ENCODE peak calls at places on chromosomes 4 and X, in five cellular contexts. S, I, G, T and V are unnamed samples.

GRCh38 chr4:176034498-176034897 is 31.1 kb upstream of the WDR17 start:
- DNase-seq in G (peak; percentile 51), T (peak; percentile 8), I (peak; percentile 57), S (no peak), V (peak; percentile 56)

GRCh38 chr4:162837679-162838078 is 329.0 kb downstream of the NAF1 start:
- DNase-seq in I (no peak), T (no peak), S (no peak), G (peak; percentile 19), V (no peak)

GRCh38 chrX:1502241-1502640 is 34.7 kb downstream of the P2RY8 start:
- DNase-seq in G (no peak), S (no peak), T (no peak), I (no peak), V (no peak)

GRCh38 chr4:76007089-76007559 is at the start of gene CXCL9:
- DNase-seq in S (no peak), G (peak; percentile 86), T (no peak), I (peak; percentile 74), V (no peak)

GRCh38 chr4:137611998-137612700 is 79.9 kb upstream of the PCDH18 start:
- DNase-seq in G (no peak), I (no peak), S (no peak), T (no peak), V (no peak)

GRCh38 chrX:39759526-39760224 is 338.1 kb downstream of the BCOR start:
- DNase-seq in S (no peak), I (peak; percentile 25), T (peak; percentile 42), G (peak; percentile 19), V (peak; percentile 29)

GRCh38 chrX:49186125-49187027 is at the start of gene PRICKLE3:
- DNase-seq in G (peak; percentile 79), T (peak; percentile 80), S (peak; percentile 84), I (peak; percentile 70), V (peak; percentile 70)

GRCh38 chr4:184503869-184504300 is 29.5 kb upstream of the IRF2 start:
- DNase-seq in T (no peak), S (no peak), I (peak; percentile 55), G (no peak), V (no peak)

DNA sequence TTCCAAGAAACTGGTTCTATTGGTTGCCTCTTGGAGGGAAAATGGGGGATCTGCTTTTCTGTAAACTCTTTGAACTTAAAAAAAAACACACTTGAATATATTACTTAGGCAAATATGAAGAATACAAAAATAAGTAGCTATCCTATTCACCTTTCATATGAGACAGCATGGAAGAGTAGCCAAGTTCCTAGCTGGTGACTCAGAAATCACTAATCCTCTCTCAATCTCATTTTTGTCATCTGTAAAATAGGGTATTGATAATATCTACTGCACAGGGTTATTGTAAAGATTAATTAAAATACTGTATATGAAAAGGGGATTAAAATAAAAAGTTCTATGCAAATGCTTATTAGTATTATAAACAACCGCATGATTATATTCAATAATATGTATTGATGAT is 12.7 kb downstream of the MGARP start:
- DNase-seq in G (peak; percentile 30), T (no peak), S (no peak), I (peak; percentile 46), V (peak; percentile 22)
- TF ChIP-seq CTCF in G (no peak), T (no peak), S (no peak), I (no peak), V (no peak)

DNA sequence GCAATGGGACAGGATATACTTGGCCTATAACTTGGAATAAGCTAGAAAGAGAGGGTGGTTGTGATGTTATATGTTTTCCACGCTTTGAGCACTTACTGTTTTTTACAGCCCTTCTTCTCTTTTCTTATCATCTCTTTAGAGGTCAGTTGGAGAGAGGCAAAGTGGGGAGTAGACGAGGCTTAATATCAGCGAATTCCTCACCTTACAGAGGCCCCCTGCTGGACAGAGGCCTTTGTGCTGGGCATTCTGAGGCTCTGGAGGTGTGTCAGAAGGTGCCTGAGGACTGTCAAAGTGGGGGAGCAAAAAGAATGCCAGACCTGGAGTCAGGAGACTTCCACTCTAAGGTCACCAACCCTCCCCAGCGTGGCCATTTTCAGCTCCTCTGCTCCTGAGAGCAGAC is 42.5 kb downstream of the MAMLD1 start:
- DNase-seq in S (no peak), G (peak; percentile 14), I (no peak), T (no peak), V (peak; percentile 38)
- TF ChIP-seq CTCF in S (peak; percentile 45), G (peak; percentile 52), I (no peak), T (peak; percentile 7), V (no peak)

GRCh38 chr4:7650606-7651400 is 216.1 kb upstream of the PSAPL1 start:
- DNase-seq in T (peak; percentile 49), G (peak; percentile 62), S (peak; percentile 85), I (no peak), V (peak; percentile 65)
- TF ChIP-seq CTCF in T (no peak), G (peak; percentile 44), S (peak; percentile 57), I (no peak), V (no peak)

GRCh38 chr4:8169763-8170162 is 11.2 kb upstream of the ABLIM2 start:
- DNase-seq in T (no peak), G (no peak), S (no peak), I (no peak), V (no peak)

GRCh38 chr4:8167291-8167690 is 8.7 kb upstream of the ABLIM2 start:
- DNase-seq in S (no peak), T (no peak), G (no peak), I (no peak), V (no peak)

GRCh38 chr4:8168832-8169598 is 10.4 kb upstream of the ABLIM2 start:
- DNase-seq in T (no peak), G (no peak), I (no peak), S (no peak), V (no peak)

GRCh38 chr4:8167815-8168214 is 9.2 kb upstream of the ABLIM2 start:
- DNase-seq in G (no peak), S (no peak), I (peak; percentile 23), T (no peak), V (no peak)

DNA sequence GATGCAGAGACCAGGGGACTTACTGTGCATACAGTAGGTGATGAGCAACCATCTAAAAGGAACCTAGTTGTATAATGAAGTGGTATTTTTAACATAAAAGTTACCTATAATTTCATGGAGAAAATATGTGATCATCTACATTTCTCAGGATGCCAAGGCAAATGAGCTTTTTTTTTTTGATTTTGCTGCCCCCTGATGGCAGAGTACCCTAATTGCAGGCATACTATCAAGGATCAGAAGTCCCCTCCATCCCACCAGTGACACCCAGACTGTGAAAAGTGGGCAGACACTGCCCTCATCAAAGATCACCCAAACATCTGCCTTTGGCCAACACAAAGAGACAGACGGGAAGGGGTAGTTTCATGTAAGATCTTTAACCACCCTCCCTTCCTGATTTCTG is 9.6 kb upstream of the ABLIM2 start:
- DNase-seq in I (no peak), S (no peak), T (no peak), G (no peak), V (no peak)
- TF ChIP-seq CTCF in I (peak; percentile 31), S (peak; percentile 75), T (peak; percentile 36), G (peak; percentile 63), V (peak; percentile 70)

GRCh38 chrX:20116575-20117240 is at the start of gene MAP7D2:
- DNase-seq in S (peak; percentile 31), I (no peak), T (peak; percentile 44), G (no peak), V (no peak)

GRCh38 chrX:20116087-20116574 is 576 bp downstream of the MAP7D2 start:
- DNase-seq in T (peak; percentile 27), S (peak; percentile 33), I (no peak), G (no peak), V (no peak)

DNA sequence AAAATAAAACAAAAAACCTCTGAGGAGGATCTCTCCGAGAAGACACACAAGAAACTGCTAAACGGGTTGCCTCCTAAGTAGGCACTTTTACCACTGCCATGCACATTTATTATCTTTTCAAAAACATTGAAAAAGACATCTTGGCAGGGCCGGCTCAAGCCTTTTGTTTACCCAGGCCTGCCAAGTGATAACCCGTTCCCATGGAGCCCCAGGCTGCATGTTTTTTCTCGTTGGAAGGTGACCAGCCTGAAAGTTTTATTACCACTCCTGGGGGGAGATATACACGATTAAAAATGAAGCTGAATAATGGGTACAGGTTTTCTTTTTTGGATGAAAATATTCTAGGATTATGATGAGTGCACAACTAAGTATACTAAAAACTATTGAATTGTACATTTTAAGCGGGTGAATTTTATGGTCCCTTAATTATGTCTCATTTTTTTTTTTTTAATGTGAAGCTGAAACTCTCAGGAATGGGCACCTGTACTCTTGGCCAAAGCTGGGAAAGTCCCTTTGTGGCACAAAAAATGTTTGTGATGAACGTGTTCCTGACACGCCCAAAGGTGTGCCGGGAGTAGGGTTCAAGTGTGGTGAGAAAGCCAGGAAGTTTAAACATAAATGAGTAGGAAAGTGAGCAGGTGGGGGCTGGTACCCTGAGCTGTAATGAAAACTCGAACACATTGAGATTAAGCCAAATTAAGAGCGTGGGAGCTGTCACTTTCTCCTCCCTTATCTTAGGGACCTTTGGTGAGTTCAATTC is 1.5 kb upstream of the MAP7D2 start:
- DNase-seq in G (peak; percentile 68), T (no peak), I (peak; percentile 54), S (no peak), V (peak; percentile 19)
- TF ChIP-seq CTCF in G (no peak), T (no peak), I (no peak), S (no peak), V (no peak)

DNA sequence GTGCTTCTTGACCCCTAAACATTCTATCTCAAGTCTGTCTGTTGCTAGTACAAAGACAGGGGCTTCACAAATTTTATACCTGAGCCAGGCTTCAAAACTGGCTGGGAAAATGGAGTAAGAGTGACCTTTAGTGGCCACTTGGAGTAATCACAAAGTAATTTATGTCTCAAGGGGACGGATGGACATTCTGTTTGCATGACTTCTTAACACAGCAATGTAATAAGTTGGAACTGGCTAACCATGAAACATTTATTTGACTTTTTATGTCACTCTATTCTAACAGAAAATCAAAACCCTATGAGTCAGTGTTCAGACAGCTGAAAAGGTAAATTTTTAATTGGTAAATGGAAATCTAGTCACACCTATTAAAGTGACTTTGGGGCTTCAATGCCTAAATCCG is 600.6 kb downstream of the ANKRD50 start:
- DNase-seq in G (peak; percentile 76), S (peak; percentile 34), T (peak; percentile 45), I (peak; percentile 76), V (peak; percentile 69)
- TF ChIP-seq CTCF in G (peak; percentile 76), S (peak; percentile 84), T (peak; percentile 80), I (peak; percentile 67), V (peak; percentile 75)

GRCh38 chrX:23621621-23622265 is 45.5 kb upstream of the PRDX4 start:
- DNase-seq in I (no peak), S (no peak), T (no peak), G (no peak), V (no peak)

GRCh38 chrX:23623797-23624196 is 43.5 kb upstream of the PRDX4 start:
- DNase-seq in S (no peak), G (no peak), I (no peak), T (no peak), V (no peak)

GRCh38 chrX:23631136-23631535 is 36.2 kb upstream of the PRDX4 start:
- DNase-seq in T (no peak), G (no peak), S (no peak), I (no peak), V (no peak)

GRCh38 chrX:23626651-23627050 is 40.6 kb upstream of the PRDX4 start:
- DNase-seq in I (no peak), T (no peak), G (no peak), S (no peak), V (no peak)
- TF ChIP-seq CTCF in I (peak; percentile 5), T (peak; percentile 24), G (peak; percentile 48), S (peak; percentile 68), V (no peak)

GRCh38 chrX:110786486-110786885 is 9.1 kb downstream of the CHRDL1 start:
- DNase-seq in I (no peak), G (peak; percentile 25), S (no peak), T (no peak), V (no peak)
- TF ChIP-seq CTCF in I (no peak), G (no peak), S (no peak), T (no peak), V (no peak)